ENCODE peak calls at places on chromosomes 3 and 15, in nine cellular contexts. One of them, this sample, is unnamed.

GRCh38 chr15:90863987-90864386 is 4.4 kb upstream of the FURIN start:
- DNase-seq in upper lobe of right lung: no peak
- DNase-seq in A549: no peak
- DNase-seq in GM06990: no peak
- DNase-seq in NB4: no peak
- DNase-seq in AG04450: no peak
- DNase-seq in fibroblast of mammary gland: no peak
- DNase-seq in astrocyte: no peak
- DNase-seq in cardiac fibroblast: peak
- DNase-seq in this sample: no peak

GRCh38 chr15:89998141-89998661 is 2.9 kb upstream of the ZNF710 start:
- DNase-seq in fibroblast of mammary gland: peak
- DNase-seq in cardiac fibroblast: peak
- DNase-seq in A549: peak
- DNase-seq in astrocyte: peak
- DNase-seq in GM06990: no peak
- DNase-seq in AG04450: no peak
- DNase-seq in upper lobe of right lung: no peak
- DNase-seq in NB4: peak
- DNase-seq in this sample: no peak

GRCh38 chr3:124972457-124972856 is 37.9 kb upstream of the MUC13 start:
- DNase-seq in NB4: no peak
- DNase-seq in cardiac fibroblast: no peak
- DNase-seq in AG04450: no peak
- DNase-seq in GM06990: no peak
- DNase-seq in A549: no peak
- DNase-seq in astrocyte: no peak
- DNase-seq in fibroblast of mammary gland: no peak
- DNase-seq in upper lobe of right lung: no peak
- DNase-seq in this sample: peak

GRCh38 chr3:61724183-61724582 is 162.8 kb downstream of the PTPRG start:
- DNase-seq in fibroblast of mammary gland: no peak
- DNase-seq in astrocyte: no peak
- DNase-seq in NB4: no peak
- DNase-seq in GM06990: no peak
- DNase-seq in AG04450: no peak
- DNase-seq in cardiac fibroblast: no peak
- DNase-seq in upper lobe of right lung: no peak
- DNase-seq in A549: no peak
- DNase-seq in this sample: no peak

GRCh38 chr3:142180761-142181362 is 31.5 kb upstream of the TFDP2 start:
- DNase-seq in cardiac fibroblast: peak
- DNase-seq in GM06990: no peak
- DNase-seq in fibroblast of mammary gland: peak
- DNase-seq in NB4: peak
- DNase-seq in AG04450: no peak
- DNase-seq in upper lobe of right lung: no peak
- DNase-seq in A549: peak
- DNase-seq in astrocyte: peak
- DNase-seq in this sample: no peak

GRCh38 chr15:42163291-42163690 is 6.9 kb upstream of the PLA2G4F start:
- DNase-seq in A549: no peak
- DNase-seq in NB4: no peak
- DNase-seq in cardiac fibroblast: no peak
- DNase-seq in GM06990: no peak
- DNase-seq in astrocyte: no peak
- DNase-seq in upper lobe of right lung: no peak
- DNase-seq in AG04450: no peak
- DNase-seq in fibroblast of mammary gland: no peak
- DNase-seq in this sample: no peak

GRCh38 chr15:71203573-71204444 is 88.5 kb downstream of the THSD4 start:
- DNase-seq in fibroblast of mammary gland: peak
- DNase-seq in AG04450: no peak
- DNase-seq in astrocyte: peak
- DNase-seq in A549: no peak
- DNase-seq in upper lobe of right lung: no peak
- DNase-seq in NB4: no peak
- DNase-seq in cardiac fibroblast: peak
- DNase-seq in GM06990: no peak
- DNase-seq in this sample: no peak

GRCh38 chr3:39404943-39405686 is 1.4 kb upstream of the RPSA start:
- DNase-seq in upper lobe of right lung: no peak
- DNase-seq in GM06990: no peak
- DNase-seq in AG04450: no peak
- DNase-seq in astrocyte: no peak
- DNase-seq in cardiac fibroblast: no peak
- DNase-seq in fibroblast of mammary gland: no peak
- DNase-seq in NB4: peak
- DNase-seq in A549: no peak
- DNase-seq in this sample: no peak

GRCh38 chr15:71092056-71092600 is 23.1 kb upstream of the THSD4 start:
- DNase-seq in upper lobe of right lung: no peak
- DNase-seq in GM06990: no peak
- DNase-seq in AG04450: no peak
- DNase-seq in fibroblast of mammary gland: no peak
- DNase-seq in astrocyte: no peak
- DNase-seq in cardiac fibroblast: no peak
- DNase-seq in NB4: no peak
- DNase-seq in A549: no peak
- DNase-seq in this sample: no peak

GRCh38 chr3:183548262-183548769 is 7.2 kb downstream of the KLHL6 start:
- DNase-seq in GM06990: no peak
- DNase-seq in AG04450: peak
- DNase-seq in astrocyte: peak
- DNase-seq in A549: peak
- DNase-seq in cardiac fibroblast: peak
- DNase-seq in NB4: no peak
- DNase-seq in upper lobe of right lung: no peak
- DNase-seq in fibroblast of mammary gland: peak
- DNase-seq in this sample: no peak

GRCh38 chr15:94119923-94120775 is 111.2 kb upstream of the MCTP2 start:
- DNase-seq in A549: peak
- DNase-seq in AG04450: peak
- DNase-seq in astrocyte: peak
- DNase-seq in upper lobe of right lung: no peak
- DNase-seq in cardiac fibroblast: peak
- DNase-seq in NB4: peak
- DNase-seq in fibroblast of mammary gland: peak
- DNase-seq in GM06990: peak
- DNase-seq in this sample: peak

GRCh38 chr3:113297281-113297680 is 85.9 kb downstream of the BOC start:
- DNase-seq in astrocyte: no peak
- DNase-seq in fibroblast of mammary gland: no peak
- DNase-seq in NB4: no peak
- DNase-seq in A549: no peak
- DNase-seq in GM06990: no peak
- DNase-seq in cardiac fibroblast: no peak
- DNase-seq in upper lobe of right lung: no peak
- DNase-seq in AG04450: no peak
- DNase-seq in this sample: no peak

GRCh38 chr3:38005076-38006020 is 14.8 kb downstream of the VILL start:
- DNase-seq in astrocyte: no peak
- DNase-seq in fibroblast of mammary gland: no peak
- DNase-seq in cardiac fibroblast: no peak
- DNase-seq in GM06990: no peak
- DNase-seq in AG04450: no peak
- DNase-seq in A549: no peak
- DNase-seq in upper lobe of right lung: peak
- DNase-seq in NB4: no peak
- DNase-seq in this sample: no peak

GRCh38 chr3:126389112-126389791 is 5.5 kb upstream of the CFAP100 start:
- DNase-seq in GM06990: peak
- DNase-seq in upper lobe of right lung: peak
- DNase-seq in cardiac fibroblast: peak
- DNase-seq in astrocyte: peak
- DNase-seq in AG04450: peak
- DNase-seq in A549: peak
- DNase-seq in NB4: peak
- DNase-seq in fibroblast of mammary gland: peak
- DNase-seq in this sample: peak
- H3K4me3 ChIP-seq in GM06990: no peak
- H3K4me3 ChIP-seq in upper lobe of right lung: peak
- H3K4me3 ChIP-seq in cardiac fibroblast: peak
- H3K4me3 ChIP-seq in astrocyte: peak
- H3K4me3 ChIP-seq in AG04450: peak
- H3K4me3 ChIP-seq in A549: peak
- H3K4me3 ChIP-seq in NB4: no peak
- H3K4me3 ChIP-seq in fibroblast of mammary gland: peak
- H3K4me3 ChIP-seq in this sample: peak

GRCh38 chr15:51284871-51285270 is 53.5 kb downstream of the CYP19A1 start:
- DNase-seq in AG04450: no peak
- DNase-seq in A549: no peak
- DNase-seq in upper lobe of right lung: no peak
- DNase-seq in fibroblast of mammary gland: no peak
- DNase-seq in GM06990: no peak
- DNase-seq in NB4: no peak
- DNase-seq in astrocyte: no peak
- DNase-seq in cardiac fibroblast: no peak
- DNase-seq in this sample: no peak

GRCh38 chr15:51283026-51283425 is 55.4 kb downstream of the CYP19A1 start:
- DNase-seq in cardiac fibroblast: no peak
- DNase-seq in A549: no peak
- DNase-seq in upper lobe of right lung: no peak
- DNase-seq in fibroblast of mammary gland: no peak
- DNase-seq in AG04450: no peak
- DNase-seq in GM06990: peak
- DNase-seq in NB4: no peak
- DNase-seq in astrocyte: no peak
- DNase-seq in this sample: no peak

GRCh38 chr15:51289290-51289689 is 49.1 kb downstream of the CYP19A1 start:
- DNase-seq in astrocyte: no peak
- DNase-seq in GM06990: no peak
- DNase-seq in NB4: no peak
- DNase-seq in AG04450: no peak
- DNase-seq in upper lobe of right lung: no peak
- DNase-seq in A549: no peak
- DNase-seq in cardiac fibroblast: no peak
- DNase-seq in fibroblast of mammary gland: no peak
- DNase-seq in this sample: no peak

GRCh38 chr15:51288143-51289065 is 50.0 kb downstream of the CYP19A1 start:
- DNase-seq in upper lobe of right lung: no peak
- DNase-seq in AG04450: no peak
- DNase-seq in cardiac fibroblast: peak
- DNase-seq in NB4: no peak
- DNase-seq in GM06990: no peak
- DNase-seq in fibroblast of mammary gland: no peak
- DNase-seq in astrocyte: peak
- DNase-seq in A549: no peak
- DNase-seq in this sample: no peak

DNA sequence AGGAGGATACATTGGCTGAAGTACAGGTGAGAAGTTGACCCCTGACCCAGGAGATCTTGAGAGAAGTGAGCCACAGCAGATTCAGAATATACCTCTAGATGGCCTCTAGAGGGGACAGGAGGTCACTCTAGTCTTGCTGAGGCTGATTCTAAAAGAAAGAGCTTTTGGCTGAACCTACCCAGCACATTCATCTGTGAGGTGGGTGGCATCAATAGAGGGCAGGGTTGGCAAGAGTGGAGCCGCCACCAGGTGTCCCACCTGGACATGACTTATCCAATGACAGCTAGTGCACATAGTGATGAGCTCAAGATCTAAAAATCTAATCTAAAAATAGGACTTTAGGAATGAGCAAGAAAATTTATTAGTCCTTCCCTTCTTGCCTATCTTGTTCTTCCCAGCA is 51.6 kb downstream of the CYP19A1 start:
- DNase-seq in cardiac fibroblast: peak
- DNase-seq in upper lobe of right lung: no peak
- DNase-seq in AG04450: no peak
- DNase-seq in A549: no peak
- DNase-seq in GM06990: no peak
- DNase-seq in fibroblast of mammary gland: no peak
- DNase-seq in NB4: no peak
- DNase-seq in astrocyte: no peak
- DNase-seq in this sample: no peak
- TF ChIP-seq CTCF in cardiac fibroblast: peak
- TF ChIP-seq CTCF in upper lobe of right lung: no peak
- TF ChIP-seq CTCF in AG04450: no peak
- TF ChIP-seq CTCF in A549: no peak
- TF ChIP-seq CTCF in GM06990: peak
- TF ChIP-seq CTCF in fibroblast of mammary gland: peak
- TF ChIP-seq CTCF in NB4: no peak
- TF ChIP-seq CTCF in astrocyte: no peak
- TF ChIP-seq CTCF in this sample: peak

GRCh38 chr3:150054635-150055034 is 83.9 kb upstream of the PFN2 start:
- DNase-seq in A549: no peak
- DNase-seq in upper lobe of right lung: no peak
- DNase-seq in NB4: no peak
- DNase-seq in astrocyte: no peak
- DNase-seq in cardiac fibroblast: no peak
- DNase-seq in fibroblast of mammary gland: no peak
- DNase-seq in GM06990: no peak
- DNase-seq in AG04450: no peak
- DNase-seq in this sample: no peak
- H3K4me3 ChIP-seq in A549: no peak
- H3K4me3 ChIP-seq in upper lobe of right lung: no peak
- H3K4me3 ChIP-seq in NB4: no peak
- H3K4me3 ChIP-seq in astrocyte: no peak
- H3K4me3 ChIP-seq in cardiac fibroblast: no peak
- H3K4me3 ChIP-seq in fibroblast of mammary gland: no peak
- H3K4me3 ChIP-seq in GM06990: no peak
- H3K4me3 ChIP-seq in AG04450: no peak
- H3K4me3 ChIP-seq in this sample: no peak

DNA sequence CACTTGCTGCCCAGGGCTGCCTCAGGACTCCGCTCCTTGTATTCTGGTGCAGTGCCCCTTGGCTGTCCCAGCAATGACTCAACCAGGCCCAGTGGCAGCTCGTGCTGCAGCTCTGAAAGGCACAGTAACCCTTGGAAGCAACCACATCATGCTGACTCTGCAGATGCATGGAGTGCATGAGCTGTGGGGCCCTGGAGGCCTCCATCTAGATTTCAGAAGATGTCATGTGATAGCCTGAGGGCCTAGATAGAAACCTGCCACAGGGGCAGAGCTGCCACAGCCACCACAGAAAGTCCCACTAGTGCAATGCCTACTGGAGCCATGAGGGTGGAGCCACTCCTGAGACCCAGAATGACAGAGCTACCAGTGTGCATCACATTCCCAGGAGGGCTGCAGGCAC is 117.1 kb upstream of the SMAD3 start:
- DNase-seq in fibroblast of mammary gland: peak
- DNase-seq in GM06990: no peak
- DNase-seq in A549: no peak
- DNase-seq in cardiac fibroblast: peak
- DNase-seq in astrocyte: peak
- DNase-seq in upper lobe of right lung: no peak
- DNase-seq in NB4: no peak
- DNase-seq in AG04450: no peak
- DNase-seq in this sample: no peak
- TF ChIP-seq CTCF in fibroblast of mammary gland: no peak
- TF ChIP-seq CTCF in GM06990: no peak
- TF ChIP-seq CTCF in A549: no peak
- TF ChIP-seq CTCF in cardiac fibroblast: no peak
- TF ChIP-seq CTCF in astrocyte: no peak
- TF ChIP-seq CTCF in upper lobe of right lung: no peak
- TF ChIP-seq CTCF in NB4: no peak
- TF ChIP-seq CTCF in AG04450: no peak
- TF ChIP-seq CTCF in this sample: no peak

This sample was measured in LNCaP clone FGC.